ENCODE peak calls at places on chromosomes 16 and 17, in nine cellular contexts. One of them, this sample, is unnamed.

GRCh38 chr16:59688006-59688405 is 953.9 kb upstream of the GOT2 start:
- DNase-seq in HL-60: no peak
- DNase-seq in AG09319: no peak
- DNase-seq in HFF-Myc: no peak
- DNase-seq in AG09309: no peak
- DNase-seq in ascending aorta: no peak
- DNase-seq in GM12865: no peak
- DNase-seq in CD4-positive, alpha-beta T cell: no peak
- DNase-seq in osteocyte: no peak
- DNase-seq in this sample: no peak

GRCh38 chr17:72671034-72671433 is 421.5 kb downstream of the SLC39A11 start:
- DNase-seq in HL-60: no peak
- DNase-seq in AG09319: no peak
- DNase-seq in HFF-Myc: no peak
- DNase-seq in AG09309: no peak
- DNase-seq in ascending aorta: no peak
- DNase-seq in GM12865: no peak
- DNase-seq in CD4-positive, alpha-beta T cell: no peak
- DNase-seq in osteocyte: no peak
- DNase-seq in this sample: no peak

GRCh38 chr16:17348826-17349225 is 121.9 kb downstream of the XYLT1 start:
- DNase-seq in HL-60: no peak
- DNase-seq in AG09319: no peak
- DNase-seq in HFF-Myc: no peak
- DNase-seq in AG09309: no peak
- DNase-seq in ascending aorta: no peak
- DNase-seq in GM12865: no peak
- DNase-seq in CD4-positive, alpha-beta T cell: no peak
- DNase-seq in osteocyte: no peak
- DNase-seq in this sample: no peak

GRCh38 chr16:8867483-8868271 is 1.1 kb downstream of the CARHSP1 start:
- DNase-seq in HL-60: peak; percentile 31
- DNase-seq in AG09319: no peak
- DNase-seq in HFF-Myc: no peak
- DNase-seq in AG09309: no peak
- DNase-seq in ascending aorta: no peak
- DNase-seq in GM12865: no peak
- DNase-seq in CD4-positive, alpha-beta T cell: peak; percentile 16
- DNase-seq in osteocyte: no peak
- DNase-seq in this sample: no peak

GRCh38 chr17:50469005-50469605 is 425 bp upstream of the CHAD start:
- DNase-seq in HL-60: no peak
- DNase-seq in AG09319: no peak
- DNase-seq in HFF-Myc: no peak
- DNase-seq in AG09309: no peak
- DNase-seq in ascending aorta: no peak
- DNase-seq in GM12865: no peak
- DNase-seq in CD4-positive, alpha-beta T cell: no peak
- DNase-seq in osteocyte: no peak
- DNase-seq in this sample: no peak

GRCh38 chr17:32732296-32732642 is 144.7 kb downstream of the MYO1D start:
- DNase-seq in HL-60: no peak
- DNase-seq in AG09319: no peak
- DNase-seq in HFF-Myc: no peak
- DNase-seq in AG09309: no peak
- DNase-seq in ascending aorta: no peak
- DNase-seq in GM12865: no peak
- DNase-seq in CD4-positive, alpha-beta T cell: no peak
- DNase-seq in osteocyte: no peak
- DNase-seq in this sample: no peak

GRCh38 chr16:79988721-79989220 is 388.2 kb upstream of the MAF start:
- DNase-seq in HL-60: no peak
- DNase-seq in AG09319: no peak
- DNase-seq in HFF-Myc: no peak
- DNase-seq in AG09309: no peak
- DNase-seq in ascending aorta: no peak
- DNase-seq in GM12865: no peak
- DNase-seq in CD4-positive, alpha-beta T cell: no peak
- DNase-seq in osteocyte: no peak
- DNase-seq in this sample: no peak

GRCh38 chr16:4489030-4489429 is 12.8 kb downstream of the HMOX2 start:
- DNase-seq in HL-60: no peak
- DNase-seq in AG09319: no peak
- DNase-seq in HFF-Myc: no peak
- DNase-seq in AG09309: no peak
- DNase-seq in ascending aorta: no peak
- DNase-seq in GM12865: no peak
- DNase-seq in CD4-positive, alpha-beta T cell: no peak
- DNase-seq in osteocyte: no peak
- DNase-seq in this sample: no peak

GRCh38 chr16:13507530-13507929 is 412.4 kb upstream of the ERCC4 start:
- DNase-seq in HL-60: peak; percentile 24
- DNase-seq in AG09319: no peak
- DNase-seq in HFF-Myc: no peak
- DNase-seq in AG09309: no peak
- DNase-seq in ascending aorta: no peak
- DNase-seq in GM12865: peak; percentile 1
- DNase-seq in CD4-positive, alpha-beta T cell: no peak
- DNase-seq in osteocyte: no peak
- DNase-seq in this sample: no peak

GRCh38 chr16:13510425-13511151 is 409.4 kb upstream of the ERCC4 start:
- DNase-seq in HL-60: no peak
- DNase-seq in AG09319: no peak
- DNase-seq in HFF-Myc: no peak
- DNase-seq in AG09309: no peak
- DNase-seq in ascending aorta: no peak
- DNase-seq in GM12865: peak; percentile 4
- DNase-seq in CD4-positive, alpha-beta T cell: no peak
- DNase-seq in osteocyte: no peak
- DNase-seq in this sample: no peak
- TF ChIP-seq CTCF in HL-60: no peak
- TF ChIP-seq CTCF in AG09319: no peak
- TF ChIP-seq CTCF in HFF-Myc: no peak
- TF ChIP-seq CTCF in AG09309: no peak
- TF ChIP-seq CTCF in ascending aorta: no peak
- TF ChIP-seq CTCF in GM12865: peak; percentile 21
- TF ChIP-seq CTCF in CD4-positive, alpha-beta T cell: no peak
- TF ChIP-seq CTCF in osteocyte: no peak
- TF ChIP-seq CTCF in this sample: no peak

GRCh38 chr17:51585514-51586104 is 325.3 kb downstream of the UTP18 start:
- DNase-seq in HL-60: no peak
- DNase-seq in AG09319: no peak
- DNase-seq in HFF-Myc: no peak
- DNase-seq in AG09309: no peak
- DNase-seq in ascending aorta: no peak
- DNase-seq in GM12865: peak; percentile 13
- DNase-seq in CD4-positive, alpha-beta T cell: no peak
- DNase-seq in osteocyte: no peak
- DNase-seq in this sample: no peak
- TF ChIP-seq CTCF in HL-60: no peak
- TF ChIP-seq CTCF in AG09319: no peak
- TF ChIP-seq CTCF in HFF-Myc: no peak
- TF ChIP-seq CTCF in AG09309: no peak
- TF ChIP-seq CTCF in ascending aorta: no peak
- TF ChIP-seq CTCF in GM12865: peak; percentile 47
- TF ChIP-seq CTCF in CD4-positive, alpha-beta T cell: no peak
- TF ChIP-seq CTCF in osteocyte: no peak
- TF ChIP-seq CTCF in this sample: no peak

GRCh38 chr17:21129023-21129681 is 2.4 kb downstream of the DHRS7B start:
- DNase-seq in HL-60: peak; percentile 43
- DNase-seq in AG09319: no peak
- DNase-seq in HFF-Myc: peak; percentile 39
- DNase-seq in AG09309: no peak
- DNase-seq in ascending aorta: no peak
- DNase-seq in GM12865: no peak
- DNase-seq in CD4-positive, alpha-beta T cell: no peak
- DNase-seq in osteocyte: no peak
- DNase-seq in this sample: no peak
- TF ChIP-seq CTCF in HL-60: no peak
- TF ChIP-seq CTCF in AG09319: peak; percentile 57
- TF ChIP-seq CTCF in HFF-Myc: peak; percentile 57
- TF ChIP-seq CTCF in AG09309: peak; percentile 64
- TF ChIP-seq CTCF in ascending aorta: peak; percentile 43
- TF ChIP-seq CTCF in GM12865: peak; percentile 15
- TF ChIP-seq CTCF in CD4-positive, alpha-beta T cell: no peak
- TF ChIP-seq CTCF in osteocyte: peak; percentile 59
- TF ChIP-seq CTCF in this sample: peak; percentile 36

GRCh38 chr16:84183572-84183875 is 3.3 kb downstream of the TAF1C start:
- DNase-seq in HL-60: no peak
- DNase-seq in AG09319: no peak
- DNase-seq in HFF-Myc: no peak
- DNase-seq in AG09309: no peak
- DNase-seq in ascending aorta: no peak
- DNase-seq in GM12865: no peak
- DNase-seq in CD4-positive, alpha-beta T cell: no peak
- DNase-seq in osteocyte: no peak
- DNase-seq in this sample: no peak

GRCh38 chr16:84182680-84183571 is 3.9 kb downstream of the TAF1C start:
- DNase-seq in HL-60: no peak
- DNase-seq in AG09319: no peak
- DNase-seq in HFF-Myc: no peak
- DNase-seq in AG09309: no peak
- DNase-seq in ascending aorta: no peak
- DNase-seq in GM12865: no peak
- DNase-seq in CD4-positive, alpha-beta T cell: no peak
- DNase-seq in osteocyte: no peak
- DNase-seq in this sample: no peak

GRCh38 chr16:84182104-84182503 is 4.8 kb downstream of the TAF1C start:
- DNase-seq in HL-60: no peak
- DNase-seq in AG09319: no peak
- DNase-seq in HFF-Myc: no peak
- DNase-seq in AG09309: no peak
- DNase-seq in ascending aorta: no peak
- DNase-seq in GM12865: no peak
- DNase-seq in CD4-positive, alpha-beta T cell: no peak
- DNase-seq in osteocyte: no peak
- DNase-seq in this sample: no peak

GRCh38 chr16:84184775-84185174 is 2.1 kb downstream of the TAF1C start:
- DNase-seq in HL-60: no peak
- DNase-seq in AG09319: no peak
- DNase-seq in HFF-Myc: no peak
- DNase-seq in AG09309: no peak
- DNase-seq in ascending aorta: no peak
- DNase-seq in GM12865: no peak
- DNase-seq in CD4-positive, alpha-beta T cell: no peak
- DNase-seq in osteocyte: no peak
- DNase-seq in this sample: no peak

DNA sequence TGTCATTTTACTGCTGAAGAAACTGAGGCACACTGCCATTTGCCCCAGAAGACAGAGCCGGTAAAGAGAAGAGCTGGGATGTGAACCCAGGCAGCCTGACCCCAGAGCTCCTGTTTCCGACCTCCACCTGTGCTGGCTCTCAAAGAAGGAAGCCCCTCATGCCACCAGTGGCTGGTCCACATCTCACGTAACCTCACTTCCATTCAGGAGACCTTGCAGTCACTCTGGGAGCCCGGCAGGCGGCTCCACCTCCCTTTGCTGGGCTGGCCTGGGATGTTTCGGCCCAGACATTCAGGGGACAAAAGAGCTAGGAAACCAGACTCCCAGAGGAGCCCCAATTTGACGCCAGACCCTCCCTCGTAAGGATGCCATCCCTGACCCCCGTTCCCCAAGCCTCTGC is 2.9 kb downstream of the TAF1C start:
- DNase-seq in HL-60: no peak
- DNase-seq in AG09319: no peak
- DNase-seq in HFF-Myc: no peak
- DNase-seq in AG09309: no peak
- DNase-seq in ascending aorta: no peak
- DNase-seq in GM12865: no peak
- DNase-seq in CD4-positive, alpha-beta T cell: no peak
- DNase-seq in osteocyte: no peak
- DNase-seq in this sample: no peak
- TF ChIP-seq CTCF in HL-60: no peak
- TF ChIP-seq CTCF in AG09319: peak; percentile 11
- TF ChIP-seq CTCF in HFF-Myc: no peak
- TF ChIP-seq CTCF in AG09309: peak; percentile 38
- TF ChIP-seq CTCF in ascending aorta: no peak
- TF ChIP-seq CTCF in GM12865: no peak
- TF ChIP-seq CTCF in CD4-positive, alpha-beta T cell: no peak
- TF ChIP-seq CTCF in osteocyte: no peak
- TF ChIP-seq CTCF in this sample: no peak

GRCh38 chr17:81871387-81872120 is 417 bp upstream of the ARHGDIA start:
- DNase-seq in HL-60: peak; percentile 91
- DNase-seq in AG09319: peak; percentile 74
- DNase-seq in HFF-Myc: no peak
- DNase-seq in AG09309: no peak
- DNase-seq in ascending aorta: peak; percentile 96
- DNase-seq in GM12865: peak; percentile 96
- DNase-seq in CD4-positive, alpha-beta T cell: peak; percentile 94
- DNase-seq in osteocyte: peak; percentile 98
- DNase-seq in this sample: peak; percentile 99
- TF ChIP-seq CTCF in HL-60: no peak
- TF ChIP-seq CTCF in AG09319: peak; percentile 21
- TF ChIP-seq CTCF in HFF-Myc: no peak
- TF ChIP-seq CTCF in AG09309: no peak
- TF ChIP-seq CTCF in ascending aorta: peak; percentile 53
- TF ChIP-seq CTCF in GM12865: peak; percentile 34
- TF ChIP-seq CTCF in CD4-positive, alpha-beta T cell: peak; percentile 49
- TF ChIP-seq CTCF in osteocyte: peak; percentile 34
- TF ChIP-seq CTCF in this sample: peak; percentile 30

GRCh38 chr16:88533945-88534641 is 36.1 kb upstream of the ZC3H18 start:
- DNase-seq in HL-60: no peak
- DNase-seq in AG09319: peak; percentile 28
- DNase-seq in HFF-Myc: no peak
- DNase-seq in AG09309: no peak
- DNase-seq in ascending aorta: peak; percentile 85
- DNase-seq in GM12865: peak; percentile 88
- DNase-seq in CD4-positive, alpha-beta T cell: peak; percentile 74
- DNase-seq in osteocyte: peak; percentile 93
- DNase-seq in this sample: peak; percentile 96

GRCh38 chr16:88535181-88535856 is 34.9 kb upstream of the ZC3H18 start:
- DNase-seq in HL-60: no peak
- DNase-seq in AG09319: no peak
- DNase-seq in HFF-Myc: no peak
- DNase-seq in AG09309: no peak
- DNase-seq in ascending aorta: no peak
- DNase-seq in GM12865: no peak
- DNase-seq in CD4-positive, alpha-beta T cell: no peak
- DNase-seq in osteocyte: no peak
- DNase-seq in this sample: no peak

GRCh38 chr16:88535857-88536222 is 34.4 kb upstream of the ZC3H18 start:
- DNase-seq in HL-60: no peak
- DNase-seq in AG09319: no peak
- DNase-seq in HFF-Myc: no peak
- DNase-seq in AG09309: no peak
- DNase-seq in ascending aorta: no peak
- DNase-seq in GM12865: no peak
- DNase-seq in CD4-positive, alpha-beta T cell: no peak
- DNase-seq in osteocyte: no peak
- DNase-seq in this sample: no peak

GRCh38 chr16:88533381-88533831 is 36.8 kb upstream of the ZC3H18 start:
- DNase-seq in HL-60: no peak
- DNase-seq in AG09319: no peak
- DNase-seq in HFF-Myc: no peak
- DNase-seq in AG09309: no peak
- DNase-seq in ascending aorta: no peak
- DNase-seq in GM12865: no peak
- DNase-seq in CD4-positive, alpha-beta T cell: no peak
- DNase-seq in osteocyte: no peak
- DNase-seq in this sample: no peak

GRCh38 chr16:88534731-88535141 is 35.5 kb upstream of the ZC3H18 start:
- DNase-seq in HL-60: no peak
- DNase-seq in AG09319: no peak
- DNase-seq in HFF-Myc: no peak
- DNase-seq in AG09309: no peak
- DNase-seq in ascending aorta: no peak
- DNase-seq in GM12865: peak; percentile 79
- DNase-seq in CD4-positive, alpha-beta T cell: no peak
- DNase-seq in osteocyte: no peak
- DNase-seq in this sample: peak; percentile 63
- TF ChIP-seq CTCF in HL-60: no peak
- TF ChIP-seq CTCF in AG09319: peak; percentile 1
- TF ChIP-seq CTCF in HFF-Myc: no peak
- TF ChIP-seq CTCF in AG09309: peak; percentile 5
- TF ChIP-seq CTCF in ascending aorta: no peak
- TF ChIP-seq CTCF in GM12865: peak; percentile 11
- TF ChIP-seq CTCF in CD4-positive, alpha-beta T cell: no peak
- TF ChIP-seq CTCF in osteocyte: no peak
- TF ChIP-seq CTCF in this sample: no peak

This sample was measured in GM10248.